ENCODE peak calls at places on chromosomes 6 and 20, in eight cellular contexts. D, J, F, N, W, X, T and A are unnamed samples.

GRCh38 chr6:130889423-130889822 is 62.2 kb downstream of the SMLR1 start:
- DNase-seq in D (no peak), J (no peak), F (no peak), N (no peak), W (no peak), X (no peak), T (no peak), A (no peak)

GRCh38 chr20:56345911-56346310 is 12.9 kb upstream of the FAM210B start:
- DNase-seq in D (peak), J (no peak), F (no peak), N (peak), W (peak), X (no peak), T (no peak), A (no peak)

GRCh38 chr20:49905415-49906091 is 9.8 kb downstream of the SPATA2 start:
- DNase-seq in D (no peak), J (no peak), F (no peak), N (no peak), W (no peak), X (no peak), T (no peak), A (no peak)

GRCh38 chr6:79544939-79545450 is 7.8 kb upstream of the LCA5 start:
- DNase-seq in D (peak), J (peak), F (peak), N (peak), W (peak), X (peak), T (peak), A (peak)

GRCh38 chr6:112466378-112467151 is 119.4 kb downstream of the RFPL4B start:
- DNase-seq in D (peak), J (no peak), F (peak), N (peak), W (peak), X (peak), T (peak), A (peak)

GRCh38 chr6:34743625-34744293 is 13.5 kb upstream of the SNRPC start:
- DNase-seq in D (no peak), J (no peak), F (no peak), N (no peak), W (no peak), X (peak), T (no peak), A (no peak)

GRCh38 chr20:57619053-57619831 is 984 bp downstream of the ZBP1 start:
- DNase-seq in D (no peak), J (no peak), F (no peak), N (no peak), W (no peak), X (peak), T (no peak), A (no peak)

GRCh38 chr6:47700051-47700450 is 1.7 kb downstream of the ADGRF4 start:
- DNase-seq in D (peak), J (no peak), F (peak), N (peak), W (peak), X (no peak), T (peak), A (peak)

GRCh38 chr20:57071283-57071701 is 195.1 kb downstream of the BMP7 start:
- DNase-seq in D (no peak), J (no peak), F (no peak), N (no peak), W (no peak), X (no peak), T (no peak), A (no peak)

GRCh38 chr20:58086763-58087566 is 141.5 kb downstream of the ANKRD60 start:
- DNase-seq in D (peak), J (no peak), F (peak), N (peak), W (peak), X (peak), T (peak), A (peak)

GRCh38 chr20:36468149-36469000 is 72.9 kb upstream of the MYL9 start:
- DNase-seq in D (no peak), J (no peak), F (no peak), N (no peak), W (no peak), X (no peak), T (no peak), A (peak)

GRCh38 chr20:957544-957943 is 41.4 kb upstream of the ANGPT4 start:
- DNase-seq in D (no peak), J (no peak), F (peak), N (no peak), W (peak), X (no peak), T (peak), A (no peak)

GRCh38 chr6:112030206-112030932 is 23.5 kb upstream of the CCN6 start:
- DNase-seq in D (no peak), J (no peak), F (no peak), N (no peak), W (no peak), X (no peak), T (no peak), A (no peak)

GRCh38 chr6:13741358-13741757 is 29.7 kb upstream of the RANBP9 start:
- DNase-seq in D (no peak), J (no peak), F (no peak), N (no peak), W (no peak), X (no peak), T (no peak), A (no peak)

GRCh38 chr6:12709116-12709515 is 7.5 kb upstream of the PHACTR1 start:
- DNase-seq in D (no peak), J (no peak), F (peak), N (peak), W (peak), X (no peak), T (peak), A (peak)

GRCh38 chr20:23541330-23541729 is 27.0 kb downstream of the CST9L start:
- DNase-seq in D (no peak), J (no peak), F (no peak), N (no peak), W (no peak), X (no peak), T (peak), A (no peak)

GRCh38 chr20:18839507-18840247 is 26.1 kb downstream of the SCP2D1 start:
- DNase-seq in D (no peak), J (no peak), F (no peak), N (no peak), W (no peak), X (no peak), T (no peak), A (no peak)

GRCh38 chr20:43565758-43566104 is 6.9 kb downstream of the SGK2 start:
- DNase-seq in D (no peak), J (no peak), F (no peak), N (no peak), W (no peak), X (no peak), T (no peak), A (no peak)

GRCh38 chr6:135146160-135146920 is 34.8 kb upstream of the MYB start:
- DNase-seq in D (no peak), J (no peak), F (peak), N (no peak), W (peak), X (peak), T (peak), A (peak)

GRCh38 chr6:156638581-156638980 is 138.6 kb upstream of the ARID1B start:
- DNase-seq in D (no peak), J (no peak), F (no peak), N (no peak), W (no peak), X (no peak), T (no peak), A (no peak)

GRCh38 chr6:170089937-170090335 is 200.9 kb downstream of the DLL1 start:
- DNase-seq in D (no peak), J (no peak), F (no peak), N (peak), W (peak), X (peak), T (peak), A (no peak)

GRCh38 chr20:37376324-37376723 is 30.4 kb downstream of the SRC start:
- DNase-seq in D (no peak), J (no peak), F (no peak), N (no peak), W (no peak), X (no peak), T (no peak), A (no peak)

GRCh38 chr6:49528571-49528970 is 21.9 kb upstream of the C6orf141 start:
- DNase-seq in D (no peak), J (no peak), F (no peak), N (no peak), W (no peak), X (no peak), T (no peak), A (no peak)

DNA sequence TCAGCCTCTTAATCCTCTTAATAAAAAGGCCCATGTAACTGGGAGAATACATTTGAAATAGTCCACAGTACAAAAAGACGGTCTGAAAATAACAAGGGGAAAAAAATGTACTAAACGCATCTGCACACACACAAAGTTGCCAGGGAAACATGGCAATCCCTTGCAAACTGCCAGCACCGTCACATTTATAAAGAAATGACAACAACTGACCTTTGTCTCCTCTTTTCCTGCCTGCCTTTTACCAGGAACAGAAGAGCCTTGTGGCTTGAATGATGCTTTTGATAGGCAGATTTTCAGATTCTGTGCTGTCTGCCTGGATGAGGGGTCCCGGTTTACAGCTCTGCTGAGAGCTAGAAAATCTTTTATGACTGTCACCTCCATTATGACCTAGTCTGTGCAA is 308.6 kb upstream of the ZFP64 start:
- DNase-seq in D (no peak), J (no peak), F (no peak), N (no peak), W (no peak), X (no peak), T (no peak), A (no peak)
- TF ChIP-seq CTCF in D (no peak), J (no peak), F (no peak), N (no peak), W (no peak), X (no peak), T (no peak), A (no peak)

GRCh38 chr20:63651942-63652191 is 1.4 kb downstream of the STMN3 start:
- DNase-seq in D (no peak), J (no peak), F (no peak), N (no peak), W (no peak), X (no peak), T (no peak), A (no peak)

GRCh38 chr20:63653974-63654680 is 903 bp upstream of the STMN3 start:
- DNase-seq in D (no peak), J (no peak), F (no peak), N (no peak), W (no peak), X (no peak), T (no peak), A (no peak)

GRCh38 chr20:63655249-63655648 is 2.0 kb upstream of the STMN3 start:
- DNase-seq in D (no peak), J (no peak), F (no peak), N (no peak), W (no peak), X (no peak), T (no peak), A (no peak)

GRCh38 chr20:63653041-63653973 is at the start of gene STMN3:
- DNase-seq in D (peak), J (peak), F (peak), N (peak), W (peak), X (peak), T (peak), A (peak)

GRCh38 chr20:63652192-63652980 is 838 bp downstream of the STMN3 start:
- DNase-seq in D (peak), J (no peak), F (no peak), N (peak), W (peak), X (no peak), T (no peak), A (no peak)
- TF ChIP-seq CTCF in D (no peak), J (no peak), F (no peak), N (no peak), W (no peak), X (no peak), T (no peak), A (no peak)

DNA sequence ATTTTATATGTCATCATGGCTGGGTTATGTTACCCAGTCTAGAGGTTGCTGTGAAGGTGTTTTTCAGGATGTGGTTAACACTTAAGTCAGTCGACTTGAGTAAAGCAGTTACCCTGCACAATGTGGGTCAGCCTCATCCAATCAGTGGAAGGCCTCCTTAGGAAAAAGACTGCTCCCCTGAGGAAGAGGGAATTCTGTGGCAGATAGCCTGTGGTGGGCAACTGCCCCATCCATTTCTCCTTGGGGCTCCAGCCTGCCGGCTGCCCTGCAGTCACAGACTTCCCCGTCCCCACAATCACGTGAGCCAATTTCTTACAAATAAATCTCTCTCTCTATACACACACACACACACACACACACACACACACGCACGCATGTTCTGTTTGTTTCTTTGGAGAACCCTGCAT is 34.5 kb upstream of the MPC1 start:
- DNase-seq in D (no peak), J (no peak), F (no peak), N (no peak), W (no peak), X (peak), T (no peak), A (no peak)
- TF ChIP-seq CTCF in D (no peak), J (no peak), F (no peak), N (no peak), W (no peak), X (no peak), T (no peak), A (no peak)

DNA sequence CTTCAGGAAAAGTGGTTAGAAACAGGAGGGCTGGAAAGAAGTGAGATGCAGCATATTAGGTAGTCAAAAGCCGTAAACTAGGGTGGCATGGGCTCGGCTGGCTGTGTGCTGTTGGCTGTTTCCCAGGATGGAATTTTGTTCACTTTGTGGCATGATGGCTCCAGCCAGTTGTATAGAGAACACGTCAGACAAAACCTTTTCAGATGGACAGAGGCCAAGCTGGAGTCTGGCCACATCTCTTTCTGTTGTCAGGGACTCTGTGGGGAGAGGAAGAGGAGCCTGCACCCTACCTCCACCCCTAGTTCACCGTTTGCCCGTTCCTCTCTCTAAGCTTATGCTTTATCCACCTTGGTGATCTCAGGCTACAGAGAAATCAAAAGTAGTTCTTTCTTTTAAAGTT is 22.0 kb downstream of the C6orf89 start:
- DNase-seq in D (peak), J (no peak), F (no peak), N (peak), W (peak), X (no peak), T (peak), A (peak)
- TF ChIP-seq CTCF in D (no peak), J (no peak), F (no peak), N (no peak), W (no peak), X (no peak), T (no peak), A (no peak)

GRCh38 chr6:26272171-26272631 is 92.8 kb upstream of the BTN3A2 start:
- DNase-seq in D (no peak), J (no peak), F (no peak), N (no peak), W (no peak), X (peak), T (no peak), A (peak)
- TF ChIP-seq CTCF in D (no peak), J (no peak), F (no peak), N (no peak), W (no peak), X (no peak), T (no peak), A (no peak)

DNA sequence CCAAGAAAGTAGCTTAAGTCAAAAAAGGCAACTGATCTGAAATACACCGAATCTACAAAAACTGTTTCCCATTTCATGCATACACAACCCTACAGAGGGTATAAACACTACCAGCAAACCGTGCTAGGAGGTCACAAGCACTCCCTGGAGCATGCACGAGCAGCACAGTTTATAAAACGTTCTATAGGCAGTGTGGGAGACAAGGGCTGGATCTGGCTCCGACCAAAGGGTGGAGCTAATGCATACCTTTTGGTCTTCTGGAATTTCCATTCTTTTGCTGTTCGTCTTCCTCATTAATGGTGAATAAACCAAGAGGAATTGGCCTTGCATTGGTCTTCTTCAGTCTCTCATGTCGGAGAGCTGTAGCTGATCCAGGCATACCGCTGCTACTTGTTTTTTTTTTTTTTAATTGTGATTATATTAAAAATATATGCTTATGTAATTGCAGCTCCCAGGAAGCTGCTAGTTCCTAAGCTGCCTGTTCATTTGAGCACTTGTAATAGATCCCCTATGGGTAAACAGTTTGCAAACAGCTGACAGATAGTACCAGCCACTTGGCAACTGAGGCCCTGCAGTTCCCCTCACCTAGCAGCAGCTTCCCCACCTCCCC is 24.5 kb downstream of the MAP7 start:
- DNase-seq in D (no peak), J (no peak), F (no peak), N (peak), W (no peak), X (no peak), T (no peak), A (no peak)
- TF ChIP-seq CTCF in D (no peak), J (no peak), F (no peak), N (no peak), W (no peak), X (no peak), T (no peak), A (no peak)

GRCh38 chr20:39049684-39050554 is 87.8 kb downstream of the DHX35 start:
- DNase-seq in D (peak), J (peak), F (peak), N (peak), W (peak), X (peak), T (peak), A (peak)
- TF ChIP-seq CTCF in D (peak), J (peak), F (peak), N (peak), W (peak), X (peak), T (peak), A (peak)

GRCh38 chr6:120384671-120385070 is 949.6 kb downstream of the TBC1D32 start:
- DNase-seq in D (peak), J (no peak), F (no peak), N (peak), W (peak), X (no peak), T (peak), A (peak)

GRCh38 chr6:120373185-120373584 is 961.1 kb downstream of the TBC1D32 start:
- DNase-seq in D (no peak), J (no peak), F (no peak), N (no peak), W (no peak), X (no peak), T (no peak), A (no peak)

GRCh38 chr6:120378582-120379220 is 955.6 kb downstream of the TBC1D32 start:
- DNase-seq in D (peak), J (no peak), F (no peak), N (peak), W (peak), X (peak), T (peak), A (peak)
- TF ChIP-seq CTCF in D (peak), J (no peak), F (peak), N (peak), W (peak), X (peak), T (peak), A (peak)

GRCh38 chr6:77620290-77620882 is 32.5 kb upstream of the MEI4 start:
- DNase-seq in D (no peak), J (no peak), F (no peak), N (no peak), W (no peak), X (peak), T (no peak), A (peak)
- TF ChIP-seq CTCF in D (no peak), J (no peak), F (peak), N (peak), W (peak), X (peak), T (peak), A (peak)